ENCODE peak calls at places on chromosomes 3 and 15, in eight cellular contexts. One of them, this sample, is unnamed.

GRCh38 chr15:27126449-27126848 is 155.5 kb downstream of the GABRG3 start:
- DNase-seq in CD4-positive, alpha-beta memory T cell: no peak
- DNase-seq in A549: no peak
- DNase-seq in testis: no peak
- DNase-seq in tibial artery: no peak
- DNase-seq in endodermal cell: no peak
- DNase-seq in astrocyte: no peak
- DNase-seq in HCT116: no peak
- DNase-seq in this sample: no peak

GRCh38 chr3:161104561-161105551 is at the start of gene B3GALNT1:
- DNase-seq in CD4-positive, alpha-beta memory T cell: peak; percentile 4
- DNase-seq in A549: peak; percentile 4
- DNase-seq in testis: peak; percentile 72
- DNase-seq in tibial artery: peak; percentile 22
- DNase-seq in endodermal cell: peak; percentile 89
- DNase-seq in astrocyte: peak; percentile 74
- DNase-seq in HCT116: no peak
- DNase-seq in this sample: peak; percentile 85

GRCh38 chr3:83567935-83568334 is 1390.9 kb upstream of the CADM2 start:
- DNase-seq in CD4-positive, alpha-beta memory T cell: no peak
- DNase-seq in A549: no peak
- DNase-seq in testis: no peak
- DNase-seq in tibial artery: no peak
- DNase-seq in endodermal cell: no peak
- DNase-seq in astrocyte: no peak
- DNase-seq in HCT116: no peak
- DNase-seq in this sample: no peak

GRCh38 chr15:69757186-69757585 is 304.6 kb downstream of the RPLP1 start:
- DNase-seq in CD4-positive, alpha-beta memory T cell: no peak
- DNase-seq in A549: no peak
- DNase-seq in testis: no peak
- DNase-seq in tibial artery: no peak
- DNase-seq in endodermal cell: no peak
- DNase-seq in astrocyte: peak; percentile 34
- DNase-seq in HCT116: no peak
- DNase-seq in this sample: no peak

GRCh38 chr3:104909721-104910120 is 457.0 kb upstream of the ALCAM start:
- DNase-seq in CD4-positive, alpha-beta memory T cell: no peak
- DNase-seq in A549: no peak
- DNase-seq in testis: no peak
- DNase-seq in tibial artery: no peak
- DNase-seq in endodermal cell: no peak
- DNase-seq in astrocyte: no peak
- DNase-seq in HCT116: no peak
- DNase-seq in this sample: no peak

GRCh38 chr15:77507151-77507847 is 86.6 kb downstream of the HMG20A start:
- DNase-seq in CD4-positive, alpha-beta memory T cell: no peak
- DNase-seq in A549: no peak
- DNase-seq in testis: peak; percentile 72
- DNase-seq in tibial artery: peak; percentile 63
- DNase-seq in endodermal cell: no peak
- DNase-seq in astrocyte: no peak
- DNase-seq in HCT116: no peak
- DNase-seq in this sample: peak; percentile 91

GRCh38 chr3:43288366-43288765 is 2.0 kb downstream of the SNRK start:
- DNase-seq in CD4-positive, alpha-beta memory T cell: peak; percentile 48
- DNase-seq in A549: no peak
- DNase-seq in testis: no peak
- DNase-seq in tibial artery: no peak
- DNase-seq in endodermal cell: no peak
- DNase-seq in astrocyte: peak; percentile 7
- DNase-seq in HCT116: no peak
- DNase-seq in this sample: no peak

GRCh38 chr3:27939510-27939909 is 217.4 kb upstream of the EOMES start:
- DNase-seq in CD4-positive, alpha-beta memory T cell: no peak
- DNase-seq in A549: no peak
- DNase-seq in testis: no peak
- DNase-seq in tibial artery: no peak
- DNase-seq in endodermal cell: no peak
- DNase-seq in astrocyte: no peak
- DNase-seq in HCT116: no peak
- DNase-seq in this sample: no peak

GRCh38 chr15:100008258-100008657 is 275.0 kb upstream of the LYSMD4 start:
- DNase-seq in CD4-positive, alpha-beta memory T cell: no peak
- DNase-seq in A549: no peak
- DNase-seq in testis: no peak
- DNase-seq in tibial artery: no peak
- DNase-seq in endodermal cell: peak; percentile 27
- DNase-seq in astrocyte: no peak
- DNase-seq in HCT116: no peak
- DNase-seq in this sample: no peak

GRCh38 chr15:56765252-56765651 is 31.9 kb upstream of the ZNF280D start:
- DNase-seq in CD4-positive, alpha-beta memory T cell: no peak
- DNase-seq in A549: no peak
- DNase-seq in testis: no peak
- DNase-seq in tibial artery: no peak
- DNase-seq in endodermal cell: no peak
- DNase-seq in astrocyte: peak; percentile 81
- DNase-seq in HCT116: no peak
- DNase-seq in this sample: no peak

GRCh38 chr3:69612791-69613190 is 126.5 kb upstream of the MITF start:
- DNase-seq in CD4-positive, alpha-beta memory T cell: no peak
- DNase-seq in A549: no peak
- DNase-seq in testis: no peak
- DNase-seq in tibial artery: no peak
- DNase-seq in endodermal cell: no peak
- DNase-seq in astrocyte: no peak
- DNase-seq in HCT116: no peak
- DNase-seq in this sample: no peak

GRCh38 chr15:62938825-62939224 is 103.7 kb upstream of the TPM1 start:
- DNase-seq in CD4-positive, alpha-beta memory T cell: no peak
- DNase-seq in A549: no peak
- DNase-seq in testis: no peak
- DNase-seq in tibial artery: no peak
- DNase-seq in endodermal cell: no peak
- DNase-seq in astrocyte: no peak
- DNase-seq in HCT116: no peak
- DNase-seq in this sample: no peak

GRCh38 chr3:136305879-136306278 is 55.7 kb downstream of the PCCB start:
- DNase-seq in CD4-positive, alpha-beta memory T cell: no peak
- DNase-seq in A549: no peak
- DNase-seq in testis: no peak
- DNase-seq in tibial artery: no peak
- DNase-seq in endodermal cell: no peak
- DNase-seq in astrocyte: peak; percentile 14
- DNase-seq in HCT116: peak; percentile 32
- DNase-seq in this sample: no peak

GRCh38 chr3:159208080-159208479 is 406.2 kb downstream of the MFSD1 start:
- DNase-seq in CD4-positive, alpha-beta memory T cell: no peak
- DNase-seq in A549: no peak
- DNase-seq in testis: no peak
- DNase-seq in tibial artery: no peak
- DNase-seq in endodermal cell: no peak
- DNase-seq in astrocyte: peak; percentile 64
- DNase-seq in HCT116: no peak
- DNase-seq in this sample: no peak

GRCh38 chr3:43035801-43036340 is 56.8 kb downstream of the GASK1A start:
- DNase-seq in CD4-positive, alpha-beta memory T cell: no peak
- DNase-seq in A549: no peak
- DNase-seq in testis: no peak
- DNase-seq in tibial artery: no peak
- DNase-seq in endodermal cell: peak; percentile 35
- DNase-seq in astrocyte: no peak
- DNase-seq in HCT116: no peak
- DNase-seq in this sample: no peak

DNA sequence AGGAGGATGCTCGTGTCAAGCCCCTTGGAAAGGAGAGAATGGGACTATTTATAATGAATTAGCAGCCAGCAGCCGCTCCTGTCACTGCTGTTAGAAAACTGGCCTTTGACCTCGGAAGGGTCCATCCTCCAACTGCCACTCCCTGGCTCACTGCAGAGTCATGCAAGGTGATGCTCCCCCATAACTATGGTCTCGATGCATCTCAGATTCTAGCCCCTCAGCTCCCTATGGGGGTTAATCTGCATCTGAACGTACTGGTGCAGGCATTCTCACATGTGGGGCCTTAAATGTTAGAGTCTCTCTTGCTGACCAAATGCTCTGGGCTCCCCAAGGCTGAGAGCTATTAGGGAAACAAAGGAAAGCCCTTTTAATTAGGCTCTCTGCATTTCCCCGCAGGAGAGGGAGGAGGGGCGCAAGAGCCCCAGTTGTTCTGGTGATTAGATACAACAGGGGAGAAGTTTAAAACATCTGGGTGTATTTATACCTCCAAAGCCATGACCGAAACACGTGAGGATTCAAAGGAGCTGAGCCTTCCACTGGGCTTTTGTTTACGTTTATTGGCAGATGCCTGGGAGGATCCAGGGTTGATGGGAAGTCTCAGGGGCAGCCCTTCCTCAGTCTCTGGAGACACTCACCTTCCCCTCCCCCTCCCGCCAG is 182.5 kb downstream of the OPA1 start:
- DNase-seq in CD4-positive, alpha-beta memory T cell: no peak
- DNase-seq in A549: no peak
- DNase-seq in testis: no peak
- DNase-seq in tibial artery: no peak
- DNase-seq in endodermal cell: peak; percentile 68
- DNase-seq in astrocyte: no peak
- DNase-seq in HCT116: no peak
- DNase-seq in this sample: no peak
- H3K4me1 ChIP-seq in CD4-positive, alpha-beta memory T cell: no peaks in the 10 kb centered on the region
- H3K4me1 ChIP-seq in A549: peaks cover 9% of the 10 kb centered on the region
- H3K4me1 ChIP-seq in testis: no peaks in the 10 kb centered on the region
- H3K4me1 ChIP-seq in tibial artery: peaks cover 3% of the 10 kb centered on the region
- H3K4me1 ChIP-seq in endodermal cell: peaks cover 16% of the 10 kb centered on the region
- H3K4me1 ChIP-seq in astrocyte: peaks cover 2% of the 10 kb centered on the region
- H3K4me1 ChIP-seq in HCT116: no peaks in the 10 kb centered on the region
- H3K4me1 ChIP-seq in this sample: peaks cover under 1% of the 10 kb centered on the region

GRCh38 chr3:101851833-101852232 is 2.5 kb downstream of the NFKBIZ start:
- DNase-seq in CD4-positive, alpha-beta memory T cell: no peak
- DNase-seq in A549: no peak
- DNase-seq in testis: no peak
- DNase-seq in tibial artery: no peak
- DNase-seq in endodermal cell: no peak
- DNase-seq in astrocyte: no peak
- DNase-seq in HCT116: no peak
- DNase-seq in this sample: no peak
- H3K4me1 ChIP-seq in CD4-positive, alpha-beta memory T cell: peaks cover 45% of the 10 kb centered on the region
- H3K4me1 ChIP-seq in A549: peaks cover 57% of the 10 kb centered on the region
- H3K4me1 ChIP-seq in testis: no peaks in the 10 kb centered on the region
- H3K4me1 ChIP-seq in tibial artery: peaks cover 63% of the 10 kb centered on the region
- H3K4me1 ChIP-seq in endodermal cell: no peaks in the 10 kb centered on the region
- H3K4me1 ChIP-seq in astrocyte: peaks cover 8% of the 10 kb centered on the region
- H3K4me1 ChIP-seq in HCT116: peaks cover 9% of the 10 kb centered on the region
- H3K4me1 ChIP-seq in this sample: no peaks in the 10 kb centered on the region

GRCh38 chr15:45644437-45644836 is 9.6 kb downstream of the SQOR start:
- DNase-seq in CD4-positive, alpha-beta memory T cell: no peak
- DNase-seq in A549: no peak
- DNase-seq in testis: no peak
- DNase-seq in tibial artery: no peak
- DNase-seq in endodermal cell: no peak
- DNase-seq in astrocyte: no peak
- DNase-seq in HCT116: no peak
- DNase-seq in this sample: no peak

GRCh38 chr15:45641374-45641778 is 6.5 kb downstream of the SQOR start:
- DNase-seq in CD4-positive, alpha-beta memory T cell: no peak
- DNase-seq in A549: peak; percentile 93
- DNase-seq in testis: no peak
- DNase-seq in tibial artery: peak; percentile 49
- DNase-seq in endodermal cell: no peak
- DNase-seq in astrocyte: peak; percentile 66
- DNase-seq in HCT116: no peak
- DNase-seq in this sample: no peak

GRCh38 chr15:45640610-45641009 is 5.8 kb downstream of the SQOR start:
- DNase-seq in CD4-positive, alpha-beta memory T cell: no peak
- DNase-seq in A549: peak; percentile 72
- DNase-seq in testis: no peak
- DNase-seq in tibial artery: no peak
- DNase-seq in endodermal cell: peak; percentile 3
- DNase-seq in astrocyte: peak; percentile 88
- DNase-seq in HCT116: peak; percentile 23
- DNase-seq in this sample: no peak

GRCh38 chr15:45645026-45645980 is 10.5 kb downstream of the SQOR start:
- DNase-seq in CD4-positive, alpha-beta memory T cell: no peak
- DNase-seq in A549: peak; percentile 79
- DNase-seq in testis: no peak
- DNase-seq in tibial artery: no peak
- DNase-seq in endodermal cell: no peak
- DNase-seq in astrocyte: peak; percentile 66
- DNase-seq in HCT116: no peak
- DNase-seq in this sample: no peak

DNA sequence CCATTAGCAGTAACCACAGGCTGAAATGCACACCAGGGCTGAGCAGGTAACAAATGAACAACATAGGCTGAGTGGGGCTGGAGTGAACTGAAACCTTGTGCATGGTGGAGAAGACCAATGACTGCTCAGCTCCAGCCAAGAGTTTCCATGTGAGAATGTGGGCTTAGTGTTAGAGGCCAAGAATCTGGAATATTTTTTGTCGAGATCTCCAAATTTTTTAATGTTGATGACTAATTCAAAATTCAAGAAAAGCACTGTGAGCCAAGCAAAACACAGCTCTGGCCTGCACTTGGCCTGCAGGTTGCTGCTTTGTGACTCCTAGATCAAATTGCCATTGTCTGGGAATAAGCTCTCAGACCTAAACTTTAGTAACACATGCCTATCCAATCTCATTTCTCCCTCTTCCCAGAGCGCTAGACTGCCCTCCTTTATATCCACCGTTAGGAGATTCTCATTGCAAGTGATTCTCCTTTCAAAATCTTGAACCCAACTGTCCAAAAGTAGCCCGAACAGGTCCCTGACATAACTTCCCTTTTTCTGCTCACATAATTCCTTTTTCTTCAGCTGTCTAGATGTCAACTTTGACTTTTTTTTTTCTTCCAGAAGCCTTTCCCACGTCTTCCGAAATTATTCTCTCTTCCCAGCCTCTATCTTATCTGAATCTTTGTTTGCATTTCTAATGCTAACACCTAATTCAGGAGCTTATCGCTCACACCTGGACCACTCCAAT is 7.5 kb downstream of the SQOR start:
- DNase-seq in CD4-positive, alpha-beta memory T cell: no peak
- DNase-seq in A549: no peak
- DNase-seq in testis: no peak
- DNase-seq in tibial artery: peak; percentile 43
- DNase-seq in endodermal cell: no peak
- DNase-seq in astrocyte: peak; percentile 86
- DNase-seq in HCT116: no peak
- DNase-seq in this sample: peak; percentile 78
- H3K4me1 ChIP-seq in CD4-positive, alpha-beta memory T cell: peaks cover 87% of the 10 kb centered on the region
- H3K4me1 ChIP-seq in A549: peaks cover 90% of the 10 kb centered on the region
- H3K4me1 ChIP-seq in testis: no peaks in the 10 kb centered on the region
- H3K4me1 ChIP-seq in tibial artery: peaks cover 89% of the 10 kb centered on the region
- H3K4me1 ChIP-seq in endodermal cell: no peaks in the 10 kb centered on the region
- H3K4me1 ChIP-seq in astrocyte: peaks cover 36% of the 10 kb centered on the region
- H3K4me1 ChIP-seq in HCT116: no peaks in the 10 kb centered on the region
- H3K4me1 ChIP-seq in this sample: peaks cover 11% of the 10 kb centered on the region

DNA sequence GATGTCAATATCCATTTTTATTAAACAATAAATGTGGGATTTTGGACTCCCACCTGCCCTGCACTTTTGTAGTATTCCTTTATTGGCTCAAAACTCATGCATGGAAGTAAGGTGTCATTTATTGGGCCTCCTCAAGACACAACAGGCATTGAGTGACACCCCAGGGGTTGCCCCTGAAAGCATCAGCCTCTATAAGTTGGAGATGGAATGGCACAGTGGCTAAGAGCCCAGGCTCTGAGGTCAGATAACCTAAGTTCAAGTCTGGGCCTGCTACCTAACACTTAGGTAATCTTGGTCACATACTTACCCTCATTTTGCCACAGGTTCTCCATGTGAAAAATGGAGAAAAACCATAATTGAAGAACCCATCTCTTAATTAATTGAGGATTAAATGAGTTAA is 4.6 kb downstream of the CAPN3 start:
- DNase-seq in CD4-positive, alpha-beta memory T cell: no peak
- DNase-seq in A549: no peak
- DNase-seq in testis: no peak
- DNase-seq in tibial artery: no peak
- DNase-seq in endodermal cell: no peak
- DNase-seq in astrocyte: no peak
- DNase-seq in HCT116: no peak
- DNase-seq in this sample: no peak
- H3K4me1 ChIP-seq in CD4-positive, alpha-beta memory T cell: no peaks in the 10 kb centered on the region
- H3K4me1 ChIP-seq in A549: no peaks in the 10 kb centered on the region
- H3K4me1 ChIP-seq in testis: no peaks in the 10 kb centered on the region
- H3K4me1 ChIP-seq in tibial artery: no peaks in the 10 kb centered on the region
- H3K4me1 ChIP-seq in endodermal cell: peaks cover 4% of the 10 kb centered on the region
- H3K4me1 ChIP-seq in astrocyte: no peaks in the 10 kb centered on the region
- H3K4me1 ChIP-seq in HCT116: no peaks in the 10 kb centered on the region
- H3K4me1 ChIP-seq in this sample: no peaks in the 10 kb centered on the region

This sample was measured in right cardiac atrium.